ENCODE peak calls at places on chromosomes 12 and 14, in nine cellular contexts. S, O, K, Z, G, P, F, Q and W are unnamed samples.
A peak's percentile ranks its signal among the peaks of the same experiment; 100 is the strongest.

GRCh38 chr12:122999196-122999946 is 18.9 kb downstream of the ARL6IP4 start:
- DNase-seq in Q (no peak), S (no peak), O (no peak), Z (no peak), F (no peak), K (no peak), P (no peak), G (no peak), W (no peak)

GRCh38 chr14:31435276-31435675 is 14.9 kb upstream of the HEATR5A start:
- DNase-seq in K (no peak), F (no peak), P (no peak), S (no peak), Z (no peak), O (no peak), Q (no peak), G (no peak), W (no peak)

GRCh38 chr12:121819212-121819949 is 15.6 kb downstream of the SETD1B start:
- DNase-seq in Z (no peak), F (no peak), S (no peak), K (no peak), Q (no peak), O (no peak), G (no peak), P (no peak), W (no peak)

GRCh38 chr12:19648173-19648572 is 208.9 kb downstream of the AEBP2 start:
- DNase-seq in O (no peak), Z (no peak), K (no peak), F (no peak), P (no peak), S (peak; percentile 41), G (no peak), Q (no peak), W (no peak)

GRCh38 chr14:85122690-85123089 is 407.3 kb upstream of the FLRT2 start:
- DNase-seq in Z (no peak), Q (no peak), G (no peak), K (no peak), O (peak; percentile 14), F (no peak), S (no peak), P (no peak), W (no peak)

GRCh38 chr14:61322799-61323290 is 1.5 kb downstream of the PRKCH start:
- DNase-seq in G (no peak), Q (no peak), O (peak; percentile 62), K (no peak), F (peak; percentile 18), S (no peak), Z (peak; percentile 48), P (no peak), W (no peak)

GRCh38 chr14:96421236-96421635 is 29.3 kb downstream of the AK7 start:
- DNase-seq in G (no peak), S (no peak), K (no peak), Q (no peak), F (no peak), P (no peak), O (no peak), Z (no peak), W (no peak)

GRCh38 chr12:49900371-49900770 is 3.3 kb downstream of the FAIM2 start:
- DNase-seq in P (no peak), Q (no peak), G (no peak), F (no peak), Z (no peak), S (no peak), O (no peak), K (no peak), W (no peak)

GRCh38 chr14:90641111-90642010 is 174.9 kb downstream of the TTC7B start:
- DNase-seq in K (peak; percentile 45), O (no peak), P (no peak), S (no peak), Q (no peak), G (no peak), Z (no peak), F (peak; percentile 44), W (no peak)

GRCh38 chr14:82621881-82622450 is 1088.3 kb upstream of the SEL1L start:
- DNase-seq in Z (no peak), O (no peak), S (no peak), P (no peak), F (no peak), K (no peak), Q (no peak), G (no peak), W (no peak)

GRCh38 chr12:62211510-62211909 is 48.7 kb upstream of the USP15 start:
- DNase-seq in G (no peak), F (no peak), Z (no peak), K (no peak), S (no peak), P (no peak), Q (no peak), O (no peak), W (no peak)

GRCh38 chr14:38103542-38104225 is 104.0 kb upstream of the SSTR1 start:
- DNase-seq in G (no peak), Z (no peak), F (no peak), K (no peak), P (no peak), S (no peak), Q (no peak), O (no peak), W (no peak)

GRCh38 chr12:49636574-49636973 is 13.2 kb downstream of the PRPF40B start:
- DNase-seq in P (no peak), Q (no peak), K (no peak), Z (no peak), F (no peak), S (no peak), O (no peak), G (no peak), W (no peak)

GRCh38 chr12:26746315-26746714 is 86.7 kb downstream of the ITPR2 start:
- DNase-seq in F (no peak), S (peak; percentile 84), P (no peak), Z (no peak), G (no peak), Q (no peak), K (no peak), O (peak; percentile 30), W (no peak)